ENCODE peak calls at places on chromosome 11, in four cellular contexts. One of them, this sample, is unnamed.

GRCh38 chr11:26793517-26793916 is 71.7 kb upstream of the SLC5A12 start:
- DNase-seq in cardiac fibroblast: no peak
- DNase-seq in stimulated activated CD8-positive, alpha-beta memory T cell treated with anti-CD3 and anti-CD28 coated beads, Interleukin-2, amount 100 ng/mL, for 48 hours: no peak
- DNase-seq in T-helper 2 cell: no peak
- DNase-seq in this sample: no peak

GRCh38 chr11:100949443-100949842 is 180.2 kb downstream of the PGR start:
- DNase-seq in cardiac fibroblast: no peak
- DNase-seq in stimulated activated CD8-positive, alpha-beta memory T cell treated with anti-CD3 and anti-CD28 coated beads, Interleukin-2, amount 100 ng/mL, for 48 hours: no peak
- DNase-seq in T-helper 2 cell: no peak
- DNase-seq in this sample: no peak

GRCh38 chr11:73972620-73973449 is 9.8 kb downstream of the UCP2 start:
- DNase-seq in cardiac fibroblast: no peak
- DNase-seq in stimulated activated CD8-positive, alpha-beta memory T cell treated with anti-CD3 and anti-CD28 coated beads, Interleukin-2, amount 100 ng/mL, for 48 hours: no peak
- DNase-seq in T-helper 2 cell: no peak
- DNase-seq in this sample: no peak

GRCh38 chr11:80937831-80938230 is 1497.0 kb upstream of the TENM4 start:
- DNase-seq in cardiac fibroblast: peak
- DNase-seq in stimulated activated CD8-positive, alpha-beta memory T cell treated with anti-CD3 and anti-CD28 coated beads, Interleukin-2, amount 100 ng/mL, for 48 hours: no peak
- DNase-seq in T-helper 2 cell: no peak
- DNase-seq in this sample: no peak

GRCh38 chr11:128624269-128625170 is 37.2 kb upstream of the ETS1 start:
- DNase-seq in cardiac fibroblast: no peak
- DNase-seq in stimulated activated CD8-positive, alpha-beta memory T cell treated with anti-CD3 and anti-CD28 coated beads, Interleukin-2, amount 100 ng/mL, for 48 hours: peak
- DNase-seq in T-helper 2 cell: peak
- DNase-seq in this sample: no peak

GRCh38 chr11:100730266-100730665 is 43.2 kb downstream of the ARHGAP42 start:
- DNase-seq in cardiac fibroblast: peak
- DNase-seq in stimulated activated CD8-positive, alpha-beta memory T cell treated with anti-CD3 and anti-CD28 coated beads, Interleukin-2, amount 100 ng/mL, for 48 hours: no peak
- DNase-seq in T-helper 2 cell: no peak
- DNase-seq in this sample: no peak

GRCh38 chr11:129643031-129643721 is 172.5 kb upstream of the TMEM45B start:
- DNase-seq in cardiac fibroblast: peak
- DNase-seq in stimulated activated CD8-positive, alpha-beta memory T cell treated with anti-CD3 and anti-CD28 coated beads, Interleukin-2, amount 100 ng/mL, for 48 hours: no peak
- DNase-seq in T-helper 2 cell: no peak
- DNase-seq in this sample: peak

GRCh38 chr11:12674936-12675696 is 895 bp downstream of the TEAD1 start:
- DNase-seq in cardiac fibroblast: peak
- DNase-seq in stimulated activated CD8-positive, alpha-beta memory T cell treated with anti-CD3 and anti-CD28 coated beads, Interleukin-2, amount 100 ng/mL, for 48 hours: no peak
- DNase-seq in T-helper 2 cell: no peak
- DNase-seq in this sample: peak

GRCh38 chr11:46418751-46419150 is 27.2 kb upstream of the CHRM4 start:
- DNase-seq in cardiac fibroblast: no peak
- DNase-seq in stimulated activated CD8-positive, alpha-beta memory T cell treated with anti-CD3 and anti-CD28 coated beads, Interleukin-2, amount 100 ng/mL, for 48 hours: no peak
- DNase-seq in T-helper 2 cell: no peak
- DNase-seq in this sample: no peak

This sample was measured in MG63.